ENCODE peak calls at places on chromosomes 7 and 10, in nine cellular contexts. X is cardiac fibroblast, L is hepatocyte, V is HCT116, A is Peyer's patch, Q is psoas muscle, M is AG10803, T is foreskin fibroblast, N is astrocyte of the spinal cord. J is an unnamed sample.
A peak's percentile ranks its signal among the peaks of the same experiment; 100 is the strongest.

GRCh38 chr7:128932862-128933821 is 4.6 kb upstream of the IRF5 start:
- DNase-seq in T (no peak), L (no peak), V (no peak), N (no peak), A (no peak), X (peak; percentile 18), M (no peak), Q (no peak), J (peak; percentile 60)

GRCh38 chr7:29883462-29884398 is 77.4 kb downstream of the WIPF3 start:
- DNase-seq in V (no peak), L (peak; percentile 21), A (no peak), N (no peak), T (no peak), X (no peak), Q (no peak), M (no peak), J (peak; percentile 71)

GRCh38 chr7:45176886-45177731 is 19.5 kb downstream of the RAMP3 start:
- DNase-seq in Q (no peak), T (no peak), M (no peak), A (peak; percentile 35), V (no peak), L (no peak), N (no peak), X (no peak), J (no peak)

GRCh38 chr7:50799873-50800272 is 17.2 kb upstream of the GRB10 start:
- DNase-seq in X (no peak), T (no peak), Q (no peak), N (no peak), A (no peak), V (no peak), M (no peak), L (no peak), J (no peak)

GRCh38 chr7:44431091-44431608 is 59.3 kb downstream of the NUDCD3 start:
- DNase-seq in Q (no peak), L (peak; percentile 17), V (no peak), X (no peak), M (no peak), T (no peak), A (no peak), N (no peak), J (no peak)

GRCh38 chr7:128100225-128100948 is 69.2 kb upstream of the LRRC4 start:
- DNase-seq in X (no peak), T (no peak), Q (no peak), L (no peak), A (no peak), V (no peak), M (peak; percentile 16), N (no peak), J (no peak)

GRCh38 chr10:84590794-84591193 is 262.4 kb downstream of the CCSER2 start:
- DNase-seq in A (no peak), V (no peak), X (no peak), L (no peak), Q (no peak), T (no peak), N (no peak), M (no peak), J (no peak)

GRCh38 chr7:73994023-73994422 is 34.0 kb upstream of the ELN start:
- DNase-seq in N (no peak), A (no peak), T (no peak), L (no peak), M (no peak), V (no peak), Q (no peak), X (no peak), J (no peak)

GRCh38 chr10:91617073-91617580 is 15.7 kb downstream of the PPP1R3C start:
- DNase-seq in M (peak; percentile 81), Q (no peak), V (no peak), A (no peak), T (peak; percentile 84), N (peak; percentile 86), X (peak; percentile 92), L (no peak), J (no peak)

GRCh38 chr7:106111671-106112117 is 418 bp downstream of the SYPL1 start:
- DNase-seq in Q (peak; percentile 74), V (peak; percentile 26), M (peak; percentile 74), X (peak; percentile 73), T (peak; percentile 89), A (peak; percentile 92), L (peak; percentile 85), N (peak; percentile 65), J (no peak)

GRCh38 chr7:130841416-130841815 is 107.4 kb upstream of the KLF14 start:
- DNase-seq in M (no peak), N (no peak), Q (no peak), A (no peak), V (no peak), L (no peak), X (no peak), T (no peak), J (no peak)
- TF ChIP-seq CTCF in M (no peak), N (no peak), Q (no peak), A (no peak), V (no peak), L (no peak), X (no peak), T (no peak), J (no peak)

GRCh38 chr7:26399309-26399610 is 107.6 kb downstream of the SNX10 start:
- DNase-seq in L (peak; percentile 39), T (peak; percentile 48), X (no peak), N (peak; percentile 33), A (no peak), V (no peak), M (no peak), Q (peak; percentile 25), J (no peak)
- TF ChIP-seq CTCF in L (peak; percentile 24), T (peak; percentile 9), X (peak; percentile 13), N (peak; percentile 32), A (no peak), V (peak; percentile 36), M (peak; percentile 9), Q (peak; percentile 33), J (peak; percentile 46)

DNA sequence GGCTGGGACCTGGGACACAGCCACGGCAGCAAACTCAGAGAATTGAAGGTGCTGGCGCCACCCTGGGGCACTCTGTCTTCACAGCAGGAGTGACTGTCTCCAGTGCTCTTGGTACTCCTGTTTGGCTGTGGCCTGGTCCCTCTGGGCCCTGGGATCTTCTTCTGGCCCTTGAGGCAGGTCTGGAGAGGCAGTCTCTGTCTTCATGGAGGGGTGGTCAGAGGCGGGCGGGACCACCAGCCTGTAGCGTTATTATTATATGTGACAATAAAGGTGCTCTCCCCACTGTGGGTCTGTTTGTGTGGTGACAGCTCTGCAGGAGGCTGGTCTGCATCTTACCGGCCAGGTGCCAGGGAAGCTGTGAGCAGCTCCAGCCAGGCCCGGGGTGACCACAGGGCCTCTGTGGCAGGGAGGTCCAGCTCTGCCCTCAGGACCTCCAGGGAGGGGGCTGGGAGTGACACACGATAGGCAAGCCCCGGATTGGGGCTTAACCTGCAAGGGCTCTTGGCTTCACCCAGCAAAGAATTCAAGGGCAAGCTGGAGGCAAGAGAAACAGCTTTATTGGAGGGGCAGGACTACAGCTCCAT is 70.3 kb downstream of the MYL10 start:
- DNase-seq in T (no peak), Q (no peak), L (no peak), A (peak; percentile 32), X (no peak), V (no peak), M (no peak), N (no peak), J (no peak)
- TF ChIP-seq CTCF in T (no peak), Q (no peak), L (no peak), A (no peak), X (no peak), V (peak; percentile 37), M (no peak), N (no peak), J (no peak)

DNA sequence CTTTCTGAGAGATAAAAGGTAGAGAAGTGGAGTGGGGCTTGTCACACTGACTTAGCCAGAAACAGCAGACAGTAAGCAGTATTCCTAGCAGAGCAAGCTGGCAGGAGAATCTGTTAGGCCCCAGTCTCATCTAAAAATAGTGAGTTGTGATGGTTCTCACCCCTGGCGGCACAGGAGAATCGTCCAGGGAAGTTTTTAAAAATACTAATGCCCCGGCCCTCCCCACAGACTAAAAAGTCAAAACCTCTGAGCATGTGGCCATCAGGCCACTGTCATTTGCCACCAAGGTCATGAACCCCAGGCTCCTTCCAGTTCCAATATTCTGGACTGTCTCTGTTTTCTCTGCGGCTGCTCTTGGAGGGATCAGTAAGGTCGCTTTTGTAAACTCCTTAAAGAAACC is 34.0 kb downstream of the LYZL1 start:
- DNase-seq in L (no peak), A (no peak), X (no peak), T (no peak), Q (no peak), M (no peak), N (no peak), V (no peak), J (no peak)
- TF ChIP-seq CTCF in L (no peak), A (no peak), X (no peak), T (no peak), Q (no peak), M (no peak), N (no peak), V (no peak), J (no peak)